ENCODE peak calls at places on chromosomes 4 and X, in five cellular contexts. A is body of pancreas, S is GM13976, G is A549, J is HFF-Myc. B is an unnamed sample.

GRCh38 chr4:49032440-49033161 is 46.5 kb downstream of the CWH43 start:
- DNase-seq in S (no peak), A (no peak), J (no peak), G (peak), B (no peak)

GRCh38 chr4:27701563-27701962 is 840.9 kb downstream of the STIM2 start:
- DNase-seq in S (no peak), A (no peak), G (no peak), J (no peak), B (no peak)

GRCh38 chr4:136637071-136637777 is 895.1 kb downstream of the PCDH18 start:
- DNase-seq in S (peak), J (no peak), G (peak), A (no peak), B (no peak)

GRCh38 chr4:154640999-154641398 is 28.5 kb upstream of the FGG start:
- DNase-seq in J (no peak), S (no peak), G (no peak), A (no peak), B (no peak)

GRCh38 chr4:65999518-65999871 is 329.2 kb upstream of the EPHA5 start:
- DNase-seq in S (no peak), J (no peak), A (no peak), G (peak), B (no peak)

GRCh38 chrX:40105791-40106676 is 8.3 kb upstream of the BCOR start:
- DNase-seq in A (peak), S (peak), G (peak), J (no peak), B (peak)

GRCh38 chr4:2393353-2394270 is 24.8 kb downstream of the ZFYVE28 start:
- DNase-seq in A (peak), G (no peak), J (no peak), S (peak), B (no peak)

GRCh38 chr4:101871962-101872676 is 81.6 kb downstream of the BANK1 start:
- DNase-seq in J (no peak), G (no peak), S (no peak), A (no peak), B (no peak)

GRCh38 chr4:13920901-13921300 is 293.4 kb upstream of the BOD1L1 start:
- DNase-seq in G (peak), J (peak), S (no peak), A (peak), B (no peak)

GRCh38 chr4:23900636-23901035 is 10.8 kb upstream of the PPARGC1A start:
- DNase-seq in A (no peak), S (no peak), G (no peak), J (no peak), B (no peak)

GRCh38 chr4:83107636-83108035 is 6.9 kb downstream of the PLAC8 start:
- DNase-seq in G (no peak), J (no peak), A (no peak), S (no peak), B (peak)

GRCh38 chrX:15468036-15468435 is 25.1 kb downstream of the PIR start:
- DNase-seq in A (peak), J (no peak), G (no peak), S (peak), B (no peak)

GRCh38 chr4:44448548-44449443 is at the start of gene KCTD8:
- DNase-seq in J (peak), A (peak), G (peak), S (peak), B (no peak)

GRCh38 chr4:73777612-73778011 is 37.2 kb downstream of the CXCL8 start:
- DNase-seq in S (no peak), G (no peak), J (no peak), A (no peak), B (no peak)

GRCh38 chr4:16692021-16692420 is 206.4 kb downstream of the LDB2 start:
- DNase-seq in S (no peak), A (no peak), J (no peak), G (no peak), B (no peak)

GRCh38 chr4:84412062-84412461 is 87.0 kb downstream of the NKX6-1 start:
- DNase-seq in A (no peak), J (no peak), G (no peak), S (no peak), B (no peak)

GRCh38 chr4:152983774-152984411 is 47.8 kb downstream of the FHDC1 start:
- DNase-seq in J (no peak), G (peak), S (no peak), A (no peak), B (no peak)

GRCh38 chr4:154485127-154485773 is 6.3 kb downstream of the DCHS2 start:
- DNase-seq in S (peak), J (no peak), A (no peak), G (no peak), B (no peak)

GRCh38 chr4:10623241-10623640 is 61.3 kb downstream of the CLNK start:
- DNase-seq in J (no peak), A (no peak), S (no peak), G (no peak), B (no peak)

GRCh38 chrX:23317799-23318724 is 16.6 kb upstream of the PTCHD1 start:
- DNase-seq in G (peak), J (no peak), S (peak), A (no peak), B (peak)

GRCh38 chr4:10058371-10058770 is 37.1 kb upstream of the SLC2A9 start:
- DNase-seq in G (no peak), J (no peak), A (no peak), S (no peak), B (no peak)

GRCh38 chr4:169823685-169824084 is 65.9 kb upstream of the HPF1 start:
- DNase-seq in G (peak), S (peak), J (peak), A (peak), B (no peak)

DNA sequence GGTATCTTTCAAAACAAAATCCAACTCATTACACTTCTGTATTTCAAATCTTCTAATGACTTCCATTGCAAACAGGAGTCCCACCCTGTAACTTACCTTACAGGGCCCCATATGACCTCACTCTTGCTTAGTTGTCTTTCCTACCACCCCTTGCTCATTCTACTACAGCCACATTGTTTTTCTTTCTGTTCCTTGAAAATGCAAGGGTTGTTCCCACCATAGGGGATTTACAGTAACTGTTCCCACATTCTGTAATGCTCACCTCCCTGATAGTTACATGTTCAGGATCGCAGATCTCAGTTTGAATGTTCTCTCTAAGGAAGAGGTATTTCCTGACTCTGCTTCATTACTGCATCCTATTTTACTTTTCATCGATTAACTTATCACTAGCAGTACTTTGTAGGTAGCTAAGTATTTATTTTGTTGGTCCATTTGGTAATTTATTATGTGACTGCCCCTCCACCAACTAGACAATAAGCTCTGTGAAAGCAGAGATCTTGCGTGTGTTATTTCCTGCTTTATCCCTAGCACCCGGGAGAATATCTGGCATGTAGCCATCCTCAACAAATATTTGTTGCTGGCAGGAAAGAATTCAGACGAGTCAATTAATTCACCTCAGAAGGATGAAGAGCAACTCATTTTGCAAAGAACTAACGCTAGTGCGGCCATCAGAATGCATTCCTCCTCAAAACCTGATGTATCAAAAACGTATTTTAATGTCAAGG is 21.4 kb downstream of the MAOB start:
- DNase-seq in S (no peak), A (peak), J (no peak), G (peak), B (no peak)
- TF ChIP-seq CTCF in S (no peak), A (no peak), J (no peak), G (no peak), B (no peak)

DNA sequence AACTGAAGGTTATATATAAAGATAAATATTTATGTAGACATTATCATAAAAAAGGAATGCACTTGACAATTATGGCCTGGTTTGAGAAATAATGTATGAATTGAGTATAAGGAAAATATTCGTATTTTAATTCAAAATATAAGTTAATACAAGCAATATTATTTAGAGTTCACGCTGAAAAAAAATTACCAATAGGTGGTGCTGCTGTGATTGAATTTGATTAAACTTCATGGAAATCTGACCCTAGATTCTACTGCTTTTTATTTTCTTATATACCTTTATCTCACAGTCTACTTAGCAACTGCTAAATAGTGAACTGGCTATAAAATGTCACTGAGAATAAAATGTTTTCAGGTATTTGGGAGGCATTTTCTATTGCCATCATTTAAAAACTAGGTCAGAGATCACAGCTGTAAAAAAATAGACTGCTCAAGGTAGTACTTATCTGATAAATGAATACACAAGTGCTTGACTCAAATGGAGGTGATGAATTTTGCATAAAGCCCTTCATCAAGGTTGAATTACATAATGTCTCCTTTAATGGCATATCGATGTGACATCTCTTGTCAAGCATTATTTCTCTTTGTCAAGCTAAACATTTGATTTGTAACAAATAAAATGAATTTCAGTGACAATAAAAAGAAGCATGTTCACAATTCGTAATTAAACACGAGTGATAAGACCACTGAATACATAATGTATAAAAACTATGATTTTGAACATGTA is 1638.8 kb upstream of the PCDH7 start:
- DNase-seq in J (no peak), S (no peak), A (no peak), G (no peak), B (no peak)
- TF ChIP-seq CTCF in J (no peak), S (no peak), A (peak), G (no peak), B (no peak)

DNA sequence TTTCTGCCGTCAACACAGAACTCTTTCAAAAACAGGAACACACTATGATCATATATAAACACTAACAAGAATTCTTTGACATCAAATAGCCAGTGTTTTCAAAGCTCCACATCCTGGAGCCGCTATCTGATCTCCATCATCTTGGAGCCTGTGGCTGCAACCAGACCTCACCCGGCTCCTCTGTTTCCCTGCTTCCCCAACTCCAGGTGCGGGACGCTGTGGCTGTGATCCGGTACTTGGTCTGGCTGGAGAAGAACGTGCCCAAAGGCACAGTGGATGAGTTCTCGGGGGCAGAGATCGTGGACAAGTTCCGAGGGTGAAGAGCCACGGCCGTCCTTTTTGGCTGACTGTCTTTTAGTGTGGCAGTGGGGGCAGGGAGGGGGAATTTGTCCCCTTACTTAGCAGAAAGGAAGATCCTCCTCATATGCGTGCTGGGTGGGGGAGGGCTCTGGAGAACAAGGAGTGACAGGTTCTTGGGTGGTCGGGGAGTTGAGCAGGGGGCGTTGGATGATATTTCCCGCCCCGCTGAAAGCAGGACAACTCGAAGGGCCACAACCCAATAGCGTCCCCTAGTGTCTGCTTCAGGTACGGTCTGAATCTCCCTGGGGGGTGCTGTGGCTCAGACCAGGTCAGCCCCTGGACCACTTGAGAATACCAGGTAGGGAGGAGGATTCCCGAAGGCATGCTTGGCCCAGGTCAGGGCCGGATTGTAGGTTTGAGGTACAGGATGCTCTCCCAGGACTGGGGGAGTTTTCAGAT is 15.7 kb downstream of the XPNPEP2 start:
- DNase-seq in J (no peak), G (no peak), S (no peak), A (no peak), B (no peak)
- TF ChIP-seq CTCF in J (peak), G (no peak), S (peak), A (no peak), B (peak)

GRCh38 chrX:148020329-148020728 is 39.2 kb downstream of the FMR1NB start:
- DNase-seq in G (peak), J (no peak), S (no peak), A (no peak), B (no peak)
- TF ChIP-seq CTCF in G (no peak), J (no peak), S (no peak), A (no peak), B (no peak)

DNA sequence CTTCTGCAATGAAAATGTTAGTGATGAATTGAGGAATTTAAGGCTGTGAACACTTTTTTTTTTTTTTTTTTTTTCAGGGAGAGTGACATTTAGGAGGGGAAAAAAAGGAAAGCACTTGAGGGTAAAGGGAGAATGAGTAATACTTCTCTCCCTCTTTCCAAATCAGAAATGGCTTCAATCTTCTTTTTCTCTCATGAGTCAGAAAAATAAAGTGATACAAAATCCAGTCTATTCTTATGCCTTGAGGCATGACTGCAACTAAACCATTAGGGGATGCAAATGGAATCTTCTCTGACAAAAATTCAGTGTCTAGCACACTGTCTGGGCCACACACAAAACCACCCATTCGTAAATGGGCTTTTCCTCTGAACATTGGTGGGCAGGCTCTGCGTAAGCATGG is 46.7 kb upstream of the POU4F2 start:
- DNase-seq in G (no peak), J (no peak), S (no peak), A (no peak), B (no peak)
- TF ChIP-seq CTCF in G (no peak), J (no peak), S (no peak), A (no peak), B (no peak)

GRCh38 chrX:111719426-111720210 is 38.6 kb downstream of the ALG13 start:
- DNase-seq in A (no peak), J (no peak), S (no peak), G (peak), B (no peak)
- TF ChIP-seq CTCF in A (peak), J (no peak), S (no peak), G (peak), B (no peak)

B was measured in natural killer cell.